ENCODE peak calls at places on chromosomes 5 and 9, in six cellular contexts. I, Q, K, S, E and U are unnamed samples.

GRCh38 chr9:21802418-21803000 is at the start of gene MTAP:
- DNase-seq in I (peak), Q (peak), K (peak), S (peak), E (peak), U (peak)

GRCh38 chr9:122206118-122207046 is 22.4 kb downstream of the LHX6 start:
- DNase-seq in I (no peak), Q (no peak), K (peak), S (no peak), E (peak), U (peak)

GRCh38 chr9:38443181-38443580 is 18.9 kb upstream of the IGFBPL1 start:
- DNase-seq in I (no peak), Q (no peak), K (no peak), S (no peak), E (peak), U (peak)

GRCh38 chr9:134191455-134192209 is 27.3 kb upstream of the RNU6ATAC start:
- DNase-seq in I (no peak), Q (no peak), K (no peak), S (no peak), E (no peak), U (no peak)

GRCh38 chr9:37107701-37108100 is 12.7 kb upstream of the ZCCHC7 start:
- DNase-seq in I (no peak), Q (no peak), K (no peak), S (no peak), E (no peak), U (no peak)

GRCh38 chr5:317086-317811 is 4.3 kb upstream of the AHRR start:
- DNase-seq in I (peak), Q (no peak), K (peak), S (no peak), E (peak), U (peak)

GRCh38 chr5:23473915-23474679 is 33.3 kb upstream of the PRDM9 start:
- DNase-seq in I (no peak), Q (no peak), K (no peak), S (no peak), E (no peak), U (no peak)

GRCh38 chr5:151082976-151083651 is 2.3 kb upstream of the TNIP1 start:
- DNase-seq in I (no peak), Q (no peak), K (peak), S (no peak), E (no peak), U (no peak)

GRCh38 chr9:68832101-68832500 is 127.1 kb downstream of the PIP5K1B start:
- DNase-seq in I (no peak), Q (no peak), K (no peak), S (no peak), E (no peak), U (no peak)

GRCh38 chr5:1190915-1191314 is 10.5 kb upstream of the SLC6A19 start:
- DNase-seq in I (no peak), Q (no peak), K (no peak), S (no peak), E (no peak), U (no peak)

GRCh38 chr9:115691686-115692085 is 461.9 kb upstream of the PAPPA start:
- DNase-seq in I (no peak), Q (no peak), K (peak), S (no peak), E (peak), U (no peak)

DNA sequence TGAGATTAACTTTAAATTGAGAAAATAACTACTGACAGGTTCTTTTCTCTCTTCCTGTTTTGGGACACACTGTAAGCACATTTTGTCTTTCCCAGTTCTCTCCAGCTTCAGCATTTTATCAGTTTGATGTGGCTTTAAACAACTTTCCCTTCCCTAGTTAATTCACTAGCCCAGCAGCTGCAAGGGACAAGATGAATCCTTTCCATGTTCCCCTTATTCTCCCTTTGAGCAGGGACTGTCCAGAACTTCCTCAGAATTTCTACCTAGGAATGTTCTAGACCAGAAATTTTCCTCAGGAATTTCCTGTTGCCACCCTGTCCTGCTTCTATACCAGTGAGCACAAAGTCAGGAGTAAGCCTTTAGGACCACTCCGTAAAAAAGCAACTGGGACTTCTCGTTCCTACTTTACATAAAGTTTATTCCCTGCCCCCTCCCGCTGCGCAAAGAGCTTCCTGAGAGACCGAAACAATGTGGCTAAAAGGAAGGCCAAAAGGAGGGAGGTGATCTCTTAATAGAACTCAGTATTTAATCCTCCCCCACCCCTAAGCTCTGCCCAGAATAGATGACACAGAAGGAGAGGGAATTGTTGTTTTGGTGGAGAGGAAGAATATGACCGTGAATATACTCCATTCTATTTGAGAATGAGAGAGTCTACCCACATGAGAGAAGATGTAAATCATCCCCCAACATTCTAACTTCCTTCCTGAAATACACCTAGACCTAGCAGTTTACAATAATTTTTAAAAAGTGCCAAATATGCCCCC is 61.9 kb downstream of the GLIS3 start:
- DNase-seq in I (no peak), Q (no peak), K (no peak), S (no peak), E (peak), U (no peak)
- TF ChIP-seq CTCF in I (no peak), Q (no peak), K (no peak), S (no peak), E (no peak), U (no peak)

GRCh38 chr5:93062548-93062947 is 518.5 kb downstream of the NR2F1-AS1 start:
- DNase-seq in I (no peak), Q (no peak), K (peak), S (no peak), E (no peak), U (no peak)
- TF ChIP-seq CTCF in I (no peak), Q (no peak), K (peak), S (no peak), E (peak), U (peak)

GRCh38 chr5:159992566-159992965 is 16.4 kb upstream of the TTC1 start:
- DNase-seq in I (no peak), Q (no peak), K (no peak), S (no peak), E (no peak), U (no peak)

GRCh38 chr5:159993194-159993593 is 15.7 kb upstream of the TTC1 start:
- DNase-seq in I (no peak), Q (no peak), K (no peak), S (no peak), E (no peak), U (no peak)

GRCh38 chr5:159987031-159987674 is 21.8 kb upstream of the TTC1 start:
- DNase-seq in I (peak), Q (peak), K (peak), S (peak), E (peak), U (peak)

GRCh38 chr5:159995841-159996240 is 13.1 kb upstream of the TTC1 start:
- DNase-seq in I (no peak), Q (no peak), K (no peak), S (no peak), E (no peak), U (no peak)

DNA sequence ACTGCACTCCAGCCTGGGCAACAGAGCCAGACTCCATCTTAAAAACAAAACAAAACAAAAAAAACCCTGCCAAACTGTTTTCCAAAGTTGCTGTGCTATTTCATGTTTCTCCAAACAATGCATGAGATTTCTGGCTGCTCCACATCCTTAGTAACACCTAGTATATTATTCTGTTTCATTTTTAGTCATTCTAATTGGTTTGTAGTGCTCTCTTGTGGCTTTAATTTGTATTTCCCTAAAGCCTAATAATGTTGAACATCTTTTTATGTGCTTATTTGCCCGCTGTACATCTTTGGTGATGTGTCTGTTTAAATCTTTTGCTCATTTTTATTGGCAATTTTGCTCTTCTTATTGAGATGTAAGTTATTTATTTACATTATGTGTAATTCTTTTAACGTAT is 18.4 kb upstream of the TTC1 start:
- DNase-seq in I (no peak), Q (no peak), K (peak), S (no peak), E (no peak), U (no peak)
- TF ChIP-seq CTCF in I (no peak), Q (no peak), K (peak), S (peak), E (no peak), U (peak)

GRCh38 chr5:139652788-139653241 is 4.7 kb downstream of the CXXC5 start:
- DNase-seq in I (no peak), Q (no peak), K (peak), S (peak), E (peak), U (no peak)

GRCh38 chr5:139654464-139654863 is 6.3 kb downstream of the CXXC5 start:
- DNase-seq in I (no peak), Q (no peak), K (no peak), S (no peak), E (no peak), U (no peak)

GRCh38 chr5:139653616-139654015 is 5.5 kb downstream of the CXXC5 start:
- DNase-seq in I (no peak), Q (no peak), K (no peak), S (no peak), E (no peak), U (no peak)

GRCh38 chr5:139655727-139656271 is 7.7 kb downstream of the CXXC5 start:
- DNase-seq in I (no peak), Q (no peak), K (peak), S (peak), E (peak), U (peak)

DNA sequence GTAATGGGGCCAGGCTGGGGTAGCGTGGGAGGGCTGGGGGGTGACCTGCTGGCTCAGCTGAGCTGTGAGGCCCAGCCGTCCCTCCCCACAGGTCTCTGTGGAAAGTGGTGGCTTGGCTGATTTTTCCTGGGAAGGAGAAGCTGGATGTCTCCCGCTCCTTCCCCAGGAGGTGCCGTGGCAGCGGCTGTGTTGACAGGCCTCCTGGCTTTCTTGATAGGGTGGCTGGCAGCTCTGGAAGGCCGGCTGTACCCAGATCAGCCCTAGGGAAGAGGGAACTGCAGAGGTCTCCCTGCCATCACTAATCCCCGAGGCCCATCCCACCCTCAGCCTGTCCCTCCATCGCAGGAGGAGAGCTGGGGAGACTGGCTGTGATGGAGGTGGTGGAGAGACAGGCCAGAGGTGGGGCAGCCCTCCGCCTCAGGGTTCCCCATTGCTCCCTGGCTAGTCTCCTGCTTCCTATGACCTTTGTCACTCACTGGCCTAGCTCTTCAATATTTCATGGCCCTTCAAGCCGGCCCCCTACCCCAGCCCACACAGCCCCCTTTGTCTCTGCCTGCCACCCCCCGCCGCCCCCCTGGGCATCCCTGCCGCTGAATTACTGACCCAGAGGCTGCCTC is 6.8 kb downstream of the CXXC5 start:
- DNase-seq in I (no peak), Q (no peak), K (no peak), S (peak), E (no peak), U (no peak)
- TF ChIP-seq CTCF in I (no peak), Q (no peak), K (no peak), S (no peak), E (no peak), U (no peak)